ENCODE peak calls at places on chromosomes 3 and 15, in four cellular contexts. N, E, Z and X are unnamed samples.

GRCh38 chr3:14428087-14429067 is 26.0 kb downstream of the SLC6A6 start:
- DNase-seq in N (no peak), E (no peak), Z (no peak), X (no peak)

GRCh38 chr3:41881233-41881821 is 80.6 kb downstream of the ULK4 start:
- DNase-seq in N (no peak), E (peak; percentile 13), Z (no peak), X (no peak)

GRCh38 chr3:183991403-183991802 is 26.3 kb downstream of the ABCC5 start:
- DNase-seq in N (no peak), E (no peak), Z (no peak), X (no peak)

GRCh38 chr3:189307963-189308362 is 136.2 kb downstream of the TPRG1 start:
- DNase-seq in N (no peak), E (no peak), Z (no peak), X (no peak)

GRCh38 chr15:28911295-28911979 is 25.7 kb downstream of the APBA2 start:
- DNase-seq in N (no peak), E (no peak), Z (no peak), X (no peak)

GRCh38 chr3:67083277-67083676 is 85.2 kb downstream of the KBTBD8 start:
- DNase-seq in N (peak; percentile 31), E (no peak), Z (no peak), X (peak; percentile 7)

GRCh38 chr3:6532101-6532500 is 328.8 kb upstream of the GRM7 start:
- DNase-seq in N (no peak), E (no peak), Z (no peak), X (no peak)

GRCh38 chr15:85871545-85871944 is 76.8 kb upstream of the KLHL25 start:
- DNase-seq in N (no peak), E (no peak), Z (no peak), X (no peak)

GRCh38 chr3:151169700-151170224 is 33.3 kb downstream of the GPR171 start:
- DNase-seq in N (no peak), E (no peak), Z (peak; percentile 79), X (no peak)

GRCh38 chr3:44509393-44509921 is 32.0 kb upstream of the ZNF445 start:
- DNase-seq in N (no peak), E (no peak), Z (no peak), X (no peak)

GRCh38 chr3:146218880-146219866 is 31.7 kb downstream of the PLSCR4 start:
- DNase-seq in N (peak; percentile 45), E (peak; percentile 18), Z (no peak), X (peak; percentile 6)

GRCh38 chr15:48891229-48891765 is 13.4 kb downstream of the EID1 start:
- DNase-seq in N (no peak), E (no peak), Z (no peak), X (no peak)
- H3K27ac ChIP-seq in N (no peak overlapping the region), E (no peak overlapping the region), Z (no peak overlapping the region), X (no peak overlapping the region)

DNA sequence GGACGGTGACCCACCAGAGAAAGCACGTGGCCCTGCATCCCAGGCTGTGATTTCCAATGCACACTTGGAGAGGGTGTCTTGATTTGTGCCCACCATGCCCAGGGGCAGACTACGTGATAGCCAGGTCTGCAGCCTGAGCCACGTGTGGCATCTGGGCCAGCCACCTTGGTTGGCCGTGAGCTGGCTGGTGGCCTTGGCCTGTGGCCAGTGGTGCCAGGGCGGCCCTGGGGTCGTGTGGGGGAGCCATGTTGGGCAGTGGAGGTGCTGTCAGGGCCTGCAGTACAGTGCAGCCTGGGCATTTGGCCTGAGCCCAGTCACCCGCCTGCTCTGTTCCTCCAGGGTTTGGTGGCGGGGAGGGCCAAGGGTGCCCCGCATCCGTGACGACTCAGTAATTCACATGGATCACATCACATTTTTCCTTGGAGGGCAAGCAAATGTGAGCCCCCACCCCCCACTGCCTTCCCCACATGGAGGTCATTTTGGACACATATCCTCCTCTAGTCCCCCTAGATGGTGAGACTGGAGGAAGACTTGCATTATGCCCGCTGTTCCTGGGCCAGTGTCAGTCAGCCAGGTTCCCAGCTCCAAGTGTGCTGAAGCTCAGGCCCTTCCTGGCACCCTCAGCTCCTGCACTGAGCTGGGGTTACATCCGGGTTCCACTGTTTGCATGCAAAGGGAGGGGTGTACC is 201.4 kb downstream of the UBE3A start:
- DNase-seq in N (no peak), E (no peak), Z (peak; percentile 74), X (no peak)
- H3K9me3 ChIP-seq in N (no peaks in the 10 kb centered on the region), E (no peaks in the 10 kb centered on the region), Z (peaks cover 99% of the 10 kb centered on the region), X (no peaks in the 10 kb centered on the region)

GRCh38 chr15:81296673-81297072 is 27.3 kb downstream of the STARD5 start:
- DNase-seq in N (peak; percentile 79), E (no peak), Z (peak; percentile 84), X (peak; percentile 71)
- TF ChIP-seq CTCF in N (no peak), E (no peak), Z (no peak), X (no peak)

GRCh38 chr3:57986261-57986660 is 22.0 kb upstream of the FLNB start:
- DNase-seq in N (no peak), E (no peak), Z (no peak), X (no peak)
- H3K27ac ChIP-seq in N (no peak overlapping the region), E (peak overlapping the region; percentile 94), Z (no peak overlapping the region), X (no peak overlapping the region)

GRCh38 chr15:25249236-25250010 is 189.4 kb downstream of the UBE3A start:
- DNase-seq in N (no peak), E (no peak), Z (peak; percentile 27), X (peak; percentile 2)
- H3K9me3 ChIP-seq in N (no peaks in the 10 kb centered on the region), E (no peaks in the 10 kb centered on the region), Z (peaks cover 91% of the 10 kb centered on the region), X (peaks cover 6% of the 10 kb centered on the region)

DNA sequence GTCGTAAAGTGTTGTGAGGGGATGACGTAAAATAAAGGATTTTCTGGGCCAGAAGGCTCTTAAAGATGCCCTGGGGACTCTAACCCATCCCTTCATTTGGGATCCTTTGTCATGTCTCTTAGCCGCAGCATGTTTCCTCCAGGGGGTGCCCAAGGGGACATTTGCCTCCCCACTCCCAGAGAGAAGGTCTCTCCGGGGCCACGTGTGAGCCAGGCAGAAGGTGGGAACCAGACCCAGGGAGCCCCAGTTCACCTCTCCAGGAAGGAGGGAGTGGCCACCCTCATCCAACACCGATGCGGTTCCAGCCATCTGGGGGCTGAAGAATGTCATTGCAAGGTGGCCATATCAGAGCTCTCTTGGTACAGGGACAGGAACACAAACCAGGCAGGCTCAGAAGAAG is 25.2 kb downstream of the ST8SIA2 start:
- DNase-seq in N (no peak), E (no peak), Z (no peak), X (no peak)
- TF ChIP-seq CTCF in N (no peak), E (no peak), Z (no peak), X (no peak)